ENCODE peak calls at places on chromosomes 2 and 18, in five cellular contexts. Z is HEK293T; E is stimulated activated CD4-positive, alpha-beta T cell treated with anti-CD3 and anti-CD28 coated beads, Interleukin-2, amount 100 ng/mL, for 48 hours; B is fibroblast of the aortic adventitia; P is kidney. W is an unnamed sample.

GRCh38 chr2:120230515-120231471 is 7.6 kb upstream of the TMEM185B start:
- DNase-seq in B (no peak), Z (no peak), E (no peak), P (peak; percentile 64), W (no peak)

GRCh38 chr2:102336502-102336945 is 19.1 kb upstream of the IL18R1 start:
- DNase-seq in P (no peak), Z (no peak), E (no peak), B (peak; percentile 88), W (no peak)

GRCh38 chr2:143229952-143230351 is 100.7 kb downstream of the ARHGAP15 start:
- DNase-seq in E (no peak), P (no peak), Z (no peak), B (no peak), W (peak; percentile 42)

GRCh38 chr2:2656046-2656715 is 325.1 kb upstream of the MYT1L start:
- DNase-seq in B (no peak), P (no peak), E (no peak), Z (no peak), W (no peak)

GRCh38 chr2:121017411-121017810 is 267.6 kb downstream of the TFCP2L1 start:
- DNase-seq in B (no peak), E (no peak), Z (no peak), P (no peak), W (no peak)

GRCh38 chr2:221254281-221254680 is 317.8 kb downstream of the EPHA4 start:
- DNase-seq in B (no peak), P (no peak), E (no peak), Z (no peak), W (no peak)

GRCh38 chr2:202353430-202353829 is 22.7 kb upstream of the BMPR2 start:
- DNase-seq in P (no peak), Z (no peak), B (no peak), E (no peak), W (no peak)

GRCh38 chr2:128026422-128027277 is 1.2 kb downstream of the SAP130 start:
- DNase-seq in E (no peak), B (peak; percentile 21), Z (no peak), P (no peak), W (no peak)

GRCh38 chr2:55961318-55961911 is 37.8 kb upstream of the EFEMP1 start:
- DNase-seq in P (no peak), E (no peak), B (peak; percentile 86), Z (peak; percentile 15), W (no peak)

GRCh38 chr2:234949762-234950434 is 1.9 kb upstream of the SH3BP4 start:
- DNase-seq in P (no peak), Z (no peak), E (no peak), B (peak; percentile 95), W (no peak)

GRCh38 chr2:160751021-160751420 is 257.4 kb upstream of the RBMS1 start:
- DNase-seq in E (no peak), Z (no peak), P (no peak), B (peak; percentile 60), W (no peak)

GRCh38 chr2:122703676-122704075 is 948.2 kb downstream of the TSN start:
- DNase-seq in B (no peak), Z (no peak), P (no peak), E (no peak), W (no peak)

GRCh38 chr2:37367310-37367709 is 22.9 kb downstream of the QPCT start:
- DNase-seq in E (no peak), P (no peak), B (no peak), Z (no peak), W (no peak)

GRCh38 chr2:193580176-193580950 is 1385.6 kb upstream of the TMEFF2 start:
- DNase-seq in B (no peak), P (no peak), E (no peak), Z (no peak), W (no peak)

GRCh38 chr2:27408601-27409320 is 630 bp downstream of the PPM1G start:
- DNase-seq in Z (peak; percentile 29), B (peak; percentile 15), P (peak; percentile 83), E (peak; percentile 30), W (no peak)

GRCh38 chr2:213764849-213765248 is 480.6 kb downstream of the SPAG16 start:
- DNase-seq in E (no peak), P (no peak), Z (no peak), B (no peak), W (no peak)

GRCh38 chr2:10398496-10398895 is 49.6 kb downstream of the ODC1 start:
- DNase-seq in B (no peak), Z (no peak), E (no peak), P (no peak), W (no peak)

GRCh38 chr2:123164216-123164615 is 860.9 kb upstream of the CNTNAP5 start:
- DNase-seq in E (no peak), B (no peak), Z (no peak), P (no peak), W (no peak)

GRCh38 chr2:16653083-16653375 is 12.6 kb downstream of the CYRIA start:
- DNase-seq in Z (no peak), E (no peak), P (peak; percentile 86), B (no peak), W (no peak)

GRCh38 chr2:136129601-136130000 is 11.7 kb upstream of the CXCR4 start:
- DNase-seq in E (no peak), Z (no peak), B (no peak), P (no peak), W (no peak)

GRCh38 chr2:29782087-29782486 is 139.3 kb downstream of the ALK start:
- DNase-seq in B (no peak), Z (no peak), E (no peak), P (no peak), W (no peak)

GRCh38 chr2:26721267-26722032 is 28.9 kb downstream of the KCNK3 start:
- DNase-seq in E (no peak), B (peak; percentile 35), P (peak; percentile 84), Z (no peak), W (peak; percentile 30)

GRCh38 chr18:43159091-43159490 is 43.6 kb upstream of the RIT2 start:
- DNase-seq in E (no peak), P (no peak), Z (no peak), B (peak; percentile 87), W (no peak)

GRCh38 chr2:168090366-168091019 is 156.9 kb downstream of the STK39 start:
- DNase-seq in Z (no peak), B (no peak), P (no peak), E (no peak), W (no peak)

GRCh38 chr2:16664052-16664731 is 1.4 kb downstream of the CYRIA start:
- DNase-seq in E (no peak), Z (no peak), B (peak; percentile 24), P (peak; percentile 74), W (peak; percentile 23)

GRCh38 chr18:60892855-60893254 is 440.4 kb upstream of the CDH20 start:
- DNase-seq in P (no peak), B (peak; percentile 65), E (no peak), Z (no peak), W (no peak)

GRCh38 chr2:96685592-96686459 is 43.3 kb downstream of the FER1L5 start:
- DNase-seq in E (no peak), Z (peak; percentile 55), P (no peak), B (peak; percentile 11), W (no peak)

GRCh38 chr18:74412106-74412880 is 44.8 kb downstream of the DIPK1C start:
- DNase-seq in B (no peak), Z (peak; percentile 11), P (no peak), E (no peak), W (no peak)

GRCh38 chr2:10826625-10827024 is 14.0 kb upstream of the PDIA6 start:
- DNase-seq in Z (no peak), E (no peak), P (no peak), B (no peak), W (no peak)

GRCh38 chr2:37829202-37829601 is 95.9 kb upstream of the RMDN2 start:
- DNase-seq in E (no peak), Z (no peak), B (peak; percentile 88), P (peak; percentile 61), W (no peak)

GRCh38 chr2:169775765-169776482 is 22.7 kb upstream of the SSB start:
- DNase-seq in E (no peak), B (peak; percentile 57), P (no peak), Z (no peak), W (no peak)

GRCh38 chr18:73683618-73684238 is 463.9 kb downstream of the FBXO15 start:
- DNase-seq in Z (no peak), B (peak; percentile 66), P (no peak), E (no peak), W (no peak)

GRCh38 chr2:73112913-73113633 is at the start of gene RAB11FIP5:
- DNase-seq in B (peak; percentile 79), Z (peak; percentile 86), P (peak; percentile 91), E (peak; percentile 65), W (no peak)